ENCODE peak calls at places on chromosomes 13 and 19, in four cellular contexts. P is tibial nerve, W is thoracic aorta, A is heart left ventricle. I is an unnamed sample.

GRCh38 chr13:80359459-80360297 is 18.8 kb upstream of the SPRY2 start:
- DNase-seq in P (no peak), W (no peak), A (no peak), I (peak; percentile 69)

GRCh38 chr19:3492919-3493318 is 7.6 kb downstream of the DOHH start:
- DNase-seq in P (no peak), W (no peak), A (no peak), I (no peak)

GRCh38 chr13:46484561-46484960 is 68.4 kb upstream of the LRCH1 start:
- DNase-seq in P (no peak), W (no peak), A (no peak), I (peak; percentile 17)

GRCh38 chr19:54470991-54471782 is 1.9 kb downstream of the CDC42EP5 start:
- DNase-seq in P (peak; percentile 37), W (no peak), A (peak; percentile 51), I (no peak)

GRCh38 chr13:89930861-89931260 is 1416.6 kb upstream of the MIR17HG start:
- DNase-seq in P (no peak), W (no peak), A (no peak), I (no peak)

GRCh38 chr19:49823472-49823871 is 5.4 kb downstream of the MED25 start:
- DNase-seq in P (no peak), W (no peak), A (no peak), I (no peak)

GRCh38 chr13:52001120-52001731 is 10.0 kb downstream of the ATP7B start:
- DNase-seq in P (no peak), W (no peak), A (no peak), I (peak; percentile 70)

GRCh38 chr19:40928859-40929258 is 46.8 kb upstream of the CYP2A7 start:
- DNase-seq in P (no peak), W (no peak), A (no peak), I (peak; percentile 44)

GRCh38 chr19:54102421-54103169 is at the start of gene NDUFA3:
- DNase-seq in P (peak; percentile 93), W (peak; percentile 89), A (peak; percentile 99), I (peak; percentile 98)

GRCh38 chr19:11008111-11008510 is 47.3 kb downstream of the SMARCA4 start:
- DNase-seq in P (no peak), W (no peak), A (no peak), I (no peak)

GRCh38 chr13:71625694-71626093 is 241.3 kb downstream of the DACH1 start:
- DNase-seq in P (no peak), W (no peak), A (no peak), I (peak; percentile 4)

GRCh38 chr13:44052843-44053607 is 173.3 kb downstream of the LACC1 start:
- DNase-seq in P (no peak), W (peak; percentile 7), A (peak; percentile 25), I (peak; percentile 52)

GRCh38 chr19:55091955-55092354 is 16.3 kb downstream of the EPS8L1 start:
- DNase-seq in P (no peak), W (no peak), A (peak; percentile 24), I (no peak)

GRCh38 chr13:35818577-35819165 is 312.5 kb downstream of the DCLK1 start:
- DNase-seq in P (no peak), W (no peak), A (no peak), I (peak; percentile 74)

GRCh38 chr19:38932425-38933179 is 1.9 kb downstream of the MRPS12 start:
- DNase-seq in P (no peak), W (no peak), A (no peak), I (peak; percentile 44)

GRCh38 chr13:87942204-87942603 is 271.0 kb downstream of the SLITRK5 start:
- DNase-seq in P (no peak), W (no peak), A (no peak), I (no peak)

GRCh38 chr13:38628554-38628953 is 58.3 kb upstream of the FREM2 start:
- DNase-seq in P (no peak), W (no peak), A (no peak), I (no peak)

GRCh38 chr13:48181482-48182145 is 51.4 kb upstream of the ITM2B start:
- DNase-seq in P (no peak), W (no peak), A (no peak), I (no peak)

GRCh38 chr19:47176627-47177090 is 46.0 kb downstream of the SAE1 start:
- DNase-seq in P (peak; percentile 36), W (no peak), A (no peak), I (peak; percentile 96)

GRCh38 chr13:59680429-59681024 is 483.2 kb downstream of the DIAPH3 start:
- DNase-seq in P (no peak), W (no peak), A (no peak), I (peak; percentile 58)

GRCh38 chr13:51534075-51534817 is 50.0 kb upstream of the WDFY2 start:
- DNase-seq in P (peak; percentile 19), W (no peak), A (peak; percentile 56), I (no peak)

GRCh38 chr13:60654405-60654804 is 257.4 kb downstream of the TDRD3 start:
- DNase-seq in P (peak; percentile 44), W (no peak), A (peak; percentile 53), I (peak; percentile 45)

GRCh38 chr19:5083547-5083965 is 114.6 kb downstream of the KDM4B start:
- DNase-seq in P (peak; percentile 41), W (no peak), A (peak; percentile 64), I (peak; percentile 49)

GRCh38 chr13:71831716-71832115 is 35.3 kb downstream of the DACH1 start:
- DNase-seq in P (no peak), W (no peak), A (no peak), I (no peak)

GRCh38 chr19:22491746-22492145 is 69.6 kb upstream of the ZNF98 start:
- DNase-seq in P (no peak), W (no peak), A (no peak), I (no peak)

GRCh38 chr13:32370805-32371204 is 55.5 kb downstream of the BRCA2 start:
- DNase-seq in P (no peak), W (no peak), A (no peak), I (no peak)

GRCh38 chr13:27353653-27354052 is 70.8 kb upstream of the GTF3A start:
- DNase-seq in P (no peak), W (no peak), A (no peak), I (no peak)

GRCh38 chr13:27355894-27356293 is 68.5 kb upstream of the GTF3A start:
- DNase-seq in P (no peak), W (no peak), A (peak; percentile 31), I (no peak)

GRCh38 chr13:27354379-27354778 is 70.0 kb upstream of the GTF3A start:
- DNase-seq in P (no peak), W (no peak), A (no peak), I (peak; percentile 84)

GRCh38 chr13:27352698-27353097 is 71.7 kb upstream of the GTF3A start:
- DNase-seq in P (no peak), W (no peak), A (no peak), I (no peak)

DNA sequence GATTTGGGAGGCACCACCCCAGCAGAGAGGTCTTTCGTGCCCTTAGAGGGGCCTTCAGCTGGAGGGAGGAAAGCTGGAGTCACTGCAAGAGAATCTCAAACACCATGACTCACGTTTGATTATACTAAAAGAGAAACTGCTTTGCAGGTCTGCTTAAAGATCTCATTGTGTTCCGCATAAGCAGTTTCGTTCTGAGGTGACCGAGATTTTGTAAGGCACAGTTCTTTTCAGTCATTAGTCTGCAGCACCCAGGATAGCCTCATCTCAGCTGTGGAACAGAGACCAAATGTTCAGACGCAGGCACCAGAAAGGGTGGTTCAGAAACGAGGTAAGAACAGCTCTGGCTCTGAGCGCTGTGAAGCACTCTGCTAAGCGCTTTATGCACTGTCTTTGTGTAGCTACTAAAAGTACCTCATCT is 71.2 kb upstream of the GTF3A start:
- DNase-seq in P (no peak), W (no peak), A (no peak), I (peak; percentile 52)
- H3K4me3 ChIP-seq in P (no peak overlapping the region), W (no peak overlapping the region), A (no peak overlapping the region), I (no peak overlapping the region)

DNA sequence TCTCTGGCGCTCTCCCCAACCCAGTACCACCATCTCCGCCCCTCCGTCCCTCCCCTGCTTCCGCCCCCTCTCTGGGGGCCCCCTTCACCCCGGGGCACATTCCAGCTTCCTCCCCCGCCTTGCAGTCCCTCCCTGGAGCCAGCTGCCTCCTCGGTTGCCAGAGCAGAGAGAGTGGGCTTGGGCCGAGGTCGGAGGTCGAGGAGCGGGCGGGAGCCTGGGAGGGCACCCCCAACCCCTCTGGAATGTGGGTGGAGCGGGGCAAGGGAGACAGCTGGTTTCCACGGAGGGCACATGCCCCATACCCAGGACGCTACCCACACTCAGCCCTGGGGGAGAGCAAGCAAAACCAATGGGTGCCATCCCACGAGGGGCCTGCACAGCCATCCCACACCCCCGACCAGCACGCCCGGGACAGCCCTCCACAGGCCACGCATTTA is 6.4 kb upstream of the CIRBP start:
- DNase-seq in P (no peak), W (no peak), A (no peak), I (no peak)
- H3K4me3 ChIP-seq in P (no peak overlapping the region), W (peak overlapping the region; percentile 82), A (no peak overlapping the region), I (no peak overlapping the region)

GRCh38 chr13:45417790-45418534 is at the start of gene SLC25A30:
- DNase-seq in P (peak; percentile 84), W (peak; percentile 85), A (peak; percentile 98), I (peak; percentile 79)

GRCh38 chr13:45416521-45417125 is 1.6 kb downstream of the SLC25A30 start:
- DNase-seq in P (no peak), W (no peak), A (no peak), I (no peak)

GRCh38 chr13:45412274-45413049 is 5.7 kb downstream of the SLC25A30 start:
- DNase-seq in P (no peak), W (no peak), A (no peak), I (no peak)

GRCh38 chr13:45413826-45414312 is 4.3 kb downstream of the SLC25A30 start:
- DNase-seq in P (no peak), W (no peak), A (no peak), I (no peak)

DNA sequence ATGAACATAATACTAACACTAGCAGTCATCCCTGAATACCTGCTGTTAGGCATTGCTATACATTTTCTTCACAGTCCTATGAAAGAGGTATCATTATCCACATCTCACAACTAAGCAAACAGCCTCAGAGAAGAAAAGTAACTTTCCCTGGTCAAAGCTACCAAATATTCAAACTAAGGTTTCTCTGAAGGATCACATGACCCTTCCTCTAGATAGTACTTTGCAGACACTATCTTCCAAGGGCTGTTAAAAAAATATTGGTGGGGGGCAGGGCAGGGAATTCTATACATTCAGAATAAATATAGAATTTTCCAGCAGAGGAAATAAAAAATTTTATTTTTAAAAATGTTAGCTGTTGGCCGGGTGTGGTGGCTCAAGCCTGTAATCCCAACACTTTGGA is 3.1 kb downstream of the SLC25A30 start:
- DNase-seq in P (no peak), W (no peak), A (no peak), I (no peak)
- H3K4me3 ChIP-seq in P (peak overlapping the region; percentile 11), W (peak overlapping the region; percentile 72), A (peak overlapping the region; percentile 47), I (peak overlapping the region; percentile 57)

DNA sequence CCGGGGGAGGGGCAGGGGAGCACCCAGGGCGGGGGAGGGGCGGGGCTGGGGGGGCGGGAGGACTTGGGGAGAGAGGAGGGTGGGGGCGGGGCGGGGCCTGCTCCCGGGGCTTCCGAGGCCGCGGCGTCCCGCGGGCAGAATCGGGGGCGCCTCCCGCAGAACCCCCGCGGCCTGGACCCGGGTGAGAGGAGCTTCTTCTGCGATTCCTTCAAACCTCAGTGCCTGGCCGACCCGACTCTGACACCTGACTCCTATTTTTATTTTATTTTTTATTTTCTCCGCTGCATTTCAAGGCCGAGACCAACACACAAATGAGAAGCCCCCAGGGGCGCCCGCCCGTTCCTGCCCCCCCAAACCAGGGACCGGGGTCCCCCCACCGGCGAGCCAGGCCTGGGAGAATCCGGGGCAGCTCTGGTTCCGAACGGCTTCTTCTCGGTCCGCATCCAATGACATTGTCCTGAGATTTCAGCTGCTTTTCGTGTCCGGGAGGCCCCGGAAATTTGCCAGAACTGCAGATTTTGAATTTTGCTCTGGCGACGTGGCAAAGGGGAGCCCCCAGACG is 522 bp upstream of the GRTP1 start:
- DNase-seq in P (peak; percentile 9), W (no peak), A (no peak), I (no peak)
- H3K4me3 ChIP-seq in P (peak overlapping the region; percentile 42), W (peak overlapping the region; percentile 61), A (peak overlapping the region; percentile 63), I (peak overlapping the region; percentile 28)